ENCODE peak calls at places on chromosomes 4 and X, in eight cellular contexts. F, N, S, J, U, V, M and R are unnamed samples.

GRCh38 chrX:55450259-55450658 is 1.7 kb upstream of the MAGEH1 start:
- DNase-seq in U (no peak), F (no peak), S (no peak), V (no peak), N (no peak), J (no peak), M (no peak), R (no peak)

GRCh38 chrX:150694738-150695410 is 1.7 kb downstream of the MTMR1 start:
- DNase-seq in S (no peak), U (no peak), M (no peak), J (no peak), N (peak; percentile 58), V (no peak), F (no peak), R (no peak)

GRCh38 chrX:108091878-108092291 is 307 bp downstream of the ATG4A start:
- DNase-seq in N (peak; percentile 7), J (no peak), S (no peak), F (no peak), V (no peak), M (no peak), U (no peak), R (peak; percentile 8)

GRCh38 chr4:188143731-188144130 is 4.5 kb downstream of the TRIML1 start:
- DNase-seq in N (no peak), J (no peak), U (no peak), F (no peak), M (no peak), S (no peak), V (no peak), R (no peak)

GRCh38 chr4:112416464-112416863 is 99.5 kb downstream of the NEUROG2 start:
- DNase-seq in V (peak; percentile 36), U (no peak), M (no peak), S (no peak), F (no peak), N (no peak), J (no peak), R (no peak)

GRCh38 chr4:52873861-52874343 is 11.8 kb downstream of the RASL11B start:
- DNase-seq in M (no peak), S (no peak), V (no peak), J (no peak), F (no peak), U (no peak), N (no peak), R (no peak)

GRCh38 chr4:11297201-11297600 is 131.5 kb downstream of the HS3ST1 start:
- DNase-seq in V (peak; percentile 41), N (no peak), M (no peak), J (no peak), U (no peak), S (no peak), F (peak; percentile 26), R (no peak)

GRCh38 chrX:53048169-53049126 is at the start of gene GPR173:
- DNase-seq in M (no peak), N (no peak), S (no peak), J (peak; percentile 56), F (no peak), U (peak; percentile 11), V (no peak), R (no peak)

GRCh38 chrX:46770817-46771163 is 11.9 kb upstream of the SLC9A7 start:
- DNase-seq in J (no peak), N (no peak), S (no peak), M (no peak), F (peak; percentile 55), U (peak; percentile 71), V (no peak), R (no peak)

GRCh38 chrX:103442536-103442901 is 66.2 kb downstream of the BEX3 start:
- DNase-seq in U (no peak), F (peak; percentile 32), N (no peak), S (no peak), M (no peak), J (no peak), V (no peak), R (no peak)

GRCh38 chrX:100973411-100973810 is 3.9 kb downstream of the ARL13A start:
- DNase-seq in U (no peak), S (no peak), M (no peak), V (no peak), F (peak; percentile 30), J (no peak), N (no peak), R (no peak)

GRCh38 chr4:78322032-78322431 is 229.5 kb upstream of the ANXA3 start:
- DNase-seq in M (no peak), S (no peak), V (no peak), N (no peak), J (no peak), U (no peak), F (no peak), R (no peak)

GRCh38 chr4:168737441-168738176 is 240.8 kb downstream of the PALLD start:
- DNase-seq in S (no peak), J (no peak), N (no peak), V (no peak), M (no peak), F (no peak), U (peak; percentile 25), R (no peak)

GRCh38 chr4:42122237-42122636 is 30.2 kb downstream of the BEND4 start:
- DNase-seq in N (no peak), F (no peak), U (no peak), M (no peak), J (no peak), V (no peak), S (no peak), R (no peak)

GRCh38 chrX:10015711-10016515 is 48.8 kb downstream of the CLDN34 start:
- DNase-seq in V (no peak), F (no peak), N (peak; percentile 44), M (no peak), J (no peak), U (no peak), S (no peak), R (no peak)

GRCh38 chr4:32161382-32161781 is 1441.2 kb downstream of the PCDH7 start:
- DNase-seq in J (no peak), S (no peak), N (no peak), F (peak; percentile 9), M (no peak), V (no peak), U (no peak), R (no peak)

GRCh38 chr4:83132065-83132464 is 17.5 kb upstream of the PLAC8 start:
- DNase-seq in S (no peak), J (no peak), U (no peak), M (no peak), V (no peak), F (no peak), N (no peak), R (no peak)

GRCh38 chr4:150855981-150856510 is 159.0 kb downstream of the LRBA start:
- DNase-seq in N (no peak), U (no peak), J (no peak), F (no peak), V (no peak), S (no peak), M (no peak), R (no peak)

GRCh38 chr4:86302242-86302641 is 57.6 kb downstream of the MAPK10 start:
- DNase-seq in J (peak; percentile 35), U (no peak), S (no peak), V (no peak), F (no peak), N (no peak), M (no peak), R (no peak)

GRCh38 chrX:133444952-133445831 is 29.9 kb upstream of the GPC4 start:
- DNase-seq in V (no peak), N (no peak), F (no peak), J (no peak), M (peak; percentile 10), S (no peak), U (no peak), R (no peak)
- TF ChIP-seq CTCF in V (no peak), N (no peak), F (no peak), J (no peak), M (no peak), S (no peak), U (no peak), R (no peak)

DNA sequence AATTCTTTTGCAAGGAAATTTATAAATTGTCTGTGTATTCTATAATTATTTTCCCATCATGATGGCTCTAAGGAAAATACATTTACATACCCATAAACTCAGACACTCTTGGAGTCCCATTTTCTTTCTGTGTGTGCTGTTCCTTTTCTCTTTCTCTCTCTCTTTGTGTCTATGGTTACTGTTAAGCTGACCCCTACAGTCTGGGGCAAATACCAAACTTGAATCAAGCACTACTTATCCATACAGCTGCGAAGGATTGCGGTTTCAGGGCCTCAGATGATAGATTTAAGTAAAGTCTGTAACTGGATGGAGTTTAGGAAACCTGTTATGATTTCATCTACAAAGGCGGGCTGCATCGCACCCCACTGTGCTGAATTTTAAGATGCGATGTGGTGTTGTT is 150.2 kb downstream of the SHROOM3 start:
- DNase-seq in M (no peak), N (no peak), S (no peak), U (no peak), V (no peak), J (no peak), F (no peak), R (no peak)
- TF ChIP-seq CTCF in M (no peak), N (no peak), S (no peak), U (no peak), V (no peak), J (no peak), F (no peak), R (no peak)

GRCh38 chr4:107050525-107051135 is 14.5 kb upstream of the DKK2 start:
- DNase-seq in S (no peak), N (no peak), M (no peak), F (peak; percentile 13), V (no peak), U (no peak), J (no peak), R (no peak)
- TF ChIP-seq CTCF in S (no peak), N (peak; percentile 24), M (peak; percentile 18), F (peak; percentile 66), V (peak; percentile 47), U (peak; percentile 73), J (peak; percentile 37), R (no peak)

DNA sequence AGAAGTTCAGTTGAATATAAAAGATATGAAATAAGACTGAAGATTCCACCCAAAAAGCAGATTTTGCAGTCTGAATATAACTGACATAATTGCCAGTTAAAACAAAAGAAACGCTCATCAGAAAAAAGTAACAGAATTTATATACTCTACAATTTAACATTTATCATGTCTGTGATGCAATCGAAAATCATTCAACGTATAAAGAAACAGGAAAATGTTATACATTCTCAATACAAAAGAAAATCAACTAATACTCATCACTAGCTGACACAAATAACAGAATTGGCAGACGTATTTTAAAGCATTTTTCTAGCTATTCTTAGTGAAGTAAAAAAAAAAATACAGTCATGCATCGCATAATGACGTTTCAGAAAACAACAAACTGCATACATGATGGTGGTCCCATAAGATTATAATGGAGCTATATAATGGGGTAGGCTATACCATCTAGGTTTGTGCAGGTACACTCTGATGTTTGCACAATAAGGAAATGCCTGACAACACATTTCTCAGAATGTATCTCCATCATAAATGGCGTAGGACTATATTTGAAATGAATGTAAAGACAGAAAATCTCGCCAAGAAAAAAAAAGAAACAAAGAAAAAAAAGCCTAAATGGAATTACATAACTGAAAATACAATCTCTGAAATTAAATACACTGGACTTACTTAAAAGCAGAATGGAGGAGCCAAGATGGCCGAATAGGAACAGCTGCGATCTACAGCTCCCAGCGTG is 34.3 kb downstream of the OR13H1 start:
- DNase-seq in M (no peak), V (no peak), F (no peak), S (no peak), N (no peak), U (no peak), J (no peak), R (no peak)
- TF ChIP-seq CTCF in M (no peak), V (no peak), F (no peak), S (no peak), N (no peak), U (no peak), J (no peak), R (no peak)

GRCh38 chr4:120672558-120673147 is 249.9 kb downstream of the PRDM5 start:
- DNase-seq in S (no peak), U (no peak), F (no peak), N (no peak), J (no peak), M (no peak), V (no peak), R (no peak)
- TF ChIP-seq CTCF in S (no peak), U (no peak), F (no peak), N (no peak), J (no peak), M (no peak), V (no peak), R (no peak)